ENCODE peak calls at places on chromosomes 12 and 14, in nine cellular contexts. H, R, I, L, W, G, B, K and A are unnamed samples.

GRCh38 chr14:68651075-68651474 is 141.8 kb downstream of the ZFP36L1 start:
- DNase-seq in W (no peak), K (peak; percentile 65), R (no peak), H (no peak), B (no peak), G (no peak), L (no peak), I (no peak), A (no peak)

GRCh38 chr12:57694459-57695019 is 607 bp downstream of the OS9 start:
- DNase-seq in B (no peak), I (no peak), H (peak; percentile 4), G (no peak), R (no peak), L (no peak), W (no peak), K (no peak), A (no peak)

GRCh38 chr12:53596920-53597363 is 29.2 kb downstream of the ATF7 start:
- DNase-seq in I (no peak), G (no peak), H (peak; percentile 68), R (no peak), K (no peak), B (no peak), L (peak; percentile 74), W (no peak), A (peak; percentile 29)

GRCh38 chr14:105018414-105018813 is 2.5 kb downstream of the CDCA4 start:
- DNase-seq in W (no peak), H (no peak), B (no peak), R (no peak), L (no peak), G (no peak), K (no peak), I (no peak), A (no peak)

GRCh38 chr14:69712637-69713088 is 54.3 kb upstream of the SRSF5 start:
- DNase-seq in H (no peak), K (no peak), R (no peak), W (no peak), I (no peak), G (no peak), B (peak; percentile 45), L (no peak), A (no peak)

GRCh38 chr12:104448475-104448874 is 8.3 kb upstream of the CHST11 start:
- DNase-seq in B (no peak), I (no peak), K (no peak), W (no peak), H (no peak), R (no peak), L (no peak), G (no peak), A (no peak)

GRCh38 chr14:22939684-22940083 is 10.5 kb upstream of the PRMT5 start:
- DNase-seq in B (no peak), R (no peak), W (no peak), K (no peak), H (no peak), L (peak; percentile 44), I (no peak), G (no peak), A (peak; percentile 24)

GRCh38 chr14:103611215-103611614 is 17.8 kb upstream of the KLC1 start:
- DNase-seq in H (no peak), I (no peak), B (no peak), K (no peak), R (no peak), G (no peak), W (no peak), L (no peak), A (no peak)

GRCh38 chr12:107847430-107847829 is 72.9 kb downstream of the ASCL4 start:
- DNase-seq in H (no peak), B (no peak), L (no peak), W (no peak), G (no peak), R (no peak), K (no peak), I (no peak), A (no peak)

DNA sequence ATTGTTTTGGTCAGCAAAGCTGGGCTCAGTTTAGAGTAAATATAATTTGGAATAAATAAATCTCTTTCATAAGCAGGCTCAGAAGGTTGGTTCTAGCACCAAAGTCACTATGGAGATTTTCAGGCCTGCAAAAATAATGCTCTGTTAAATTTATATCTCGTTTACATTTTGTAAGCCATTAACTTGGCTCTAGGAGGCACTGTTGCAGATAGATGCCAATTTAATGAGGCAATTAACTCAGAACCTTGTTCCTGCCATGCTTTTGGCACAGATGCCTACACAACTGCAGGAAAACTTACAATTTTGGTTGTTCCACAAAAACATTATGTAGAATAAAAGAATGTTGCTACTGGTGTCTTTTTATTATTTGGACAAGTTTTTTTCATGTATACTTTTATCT is 428.1 kb downstream of the FLRT2 start:
- DNase-seq in G (no peak), K (no peak), I (no peak), W (no peak), R (no peak), H (no peak), L (no peak), B (no peak), A (no peak)
- TF ChIP-seq CTCF in G (no peak), K (no peak), I (no peak), W (no peak), R (no peak), H (no peak), L (no peak), B (no peak), A (no peak)

DNA sequence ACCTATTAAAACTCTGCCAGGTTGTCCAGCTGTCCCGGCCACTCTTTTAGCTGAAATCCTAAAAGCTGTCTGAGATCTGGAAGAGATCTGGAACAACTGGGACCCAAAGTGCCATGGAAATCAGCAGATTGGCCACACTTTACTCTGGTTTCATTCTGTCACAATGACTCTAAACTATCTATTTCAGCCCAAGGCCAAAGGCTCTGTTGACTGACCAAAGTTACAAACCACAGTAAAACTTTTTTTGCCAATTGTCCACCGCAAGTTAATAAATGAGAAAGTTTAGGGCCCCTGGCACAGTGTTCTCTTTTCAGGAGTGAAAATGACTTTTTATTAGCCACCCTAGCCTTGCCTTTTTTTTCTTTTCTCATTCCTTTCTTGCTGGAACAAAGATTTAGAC is 113.4 kb upstream of the CPM start:
- DNase-seq in W (no peak), I (no peak), L (peak; percentile 26), G (no peak), H (no peak), K (no peak), B (no peak), R (no peak), A (no peak)
- TF ChIP-seq CTCF in W (no peak), I (no peak), L (no peak), G (no peak), H (no peak), K (no peak), B (no peak), R (no peak), A (no peak)

GRCh38 chr12:92144631-92145480 is 790 bp downstream of the BTG1 start:
- DNase-seq in G (peak; percentile 78), I (no peak), K (peak; percentile 81), W (peak; percentile 85), L (peak; percentile 55), H (peak; percentile 51), B (peak; percentile 29), R (peak; percentile 92), A (peak; percentile 66)
- TF ChIP-seq CTCF in G (no peak), I (no peak), K (peak; percentile 7), W (peak; percentile 24), L (no peak), H (no peak), B (no peak), R (no peak), A (peak; percentile 56)

GRCh38 chr12:119835068-119835467 is 42.1 kb downstream of the CIT start:
- DNase-seq in L (peak; percentile 31), I (no peak), G (no peak), B (peak; percentile 16), R (no peak), K (no peak), W (no peak), H (peak; percentile 29), A (no peak)
- TF ChIP-seq CTCF in L (peak; percentile 17), I (peak; percentile 28), G (no peak), B (no peak), R (no peak), K (no peak), W (no peak), H (peak; percentile 14), A (peak; percentile 51)

DNA sequence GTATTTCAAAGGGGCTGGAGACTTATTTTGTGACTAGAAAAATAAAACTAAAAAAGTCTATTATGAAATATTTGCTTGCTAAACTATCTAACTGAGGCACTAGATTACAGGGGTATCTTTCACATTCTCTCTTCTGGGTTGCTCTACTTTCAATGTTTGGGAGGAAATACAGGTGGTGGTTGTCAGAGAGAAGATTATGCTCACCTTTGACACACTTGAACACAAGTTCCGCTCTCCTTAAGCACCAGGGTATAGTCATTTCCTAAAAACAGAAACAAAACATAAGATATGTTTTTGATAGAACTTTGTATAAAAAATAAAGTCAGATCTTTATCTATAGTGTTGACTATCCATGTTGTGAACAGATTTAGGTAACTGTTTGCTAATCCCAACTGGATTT is 45.4 kb upstream of the FGF6 start:
- DNase-seq in G (no peak), H (no peak), R (no peak), K (no peak), B (no peak), W (no peak), L (no peak), I (no peak), A (no peak)
- TF ChIP-seq CTCF in G (no peak), H (no peak), R (no peak), K (no peak), B (no peak), W (no peak), L (no peak), I (no peak), A (no peak)

GRCh38 chr12:106171117-106171750 is 32.5 kb upstream of the NUAK1 start:
- DNase-seq in H (no peak), I (no peak), W (no peak), K (no peak), B (no peak), G (no peak), L (peak; percentile 35), R (no peak), A (no peak)
- TF ChIP-seq CTCF in H (no peak), I (no peak), W (peak; percentile 27), K (no peak), B (no peak), G (no peak), L (peak; percentile 45), R (no peak), A (peak; percentile 31)

GRCh38 chr12:111424793-111425251 is 19.1 kb downstream of the SH2B3 start:
- DNase-seq in L (no peak), I (no peak), G (no peak), H (no peak), K (no peak), W (no peak), R (no peak), B (no peak), A (no peak)
- TF ChIP-seq CTCF in L (no peak), I (peak; percentile 68), G (no peak), H (peak; percentile 3), K (no peak), W (no peak), R (no peak), B (peak; percentile 11), A (peak; percentile 25)

DNA sequence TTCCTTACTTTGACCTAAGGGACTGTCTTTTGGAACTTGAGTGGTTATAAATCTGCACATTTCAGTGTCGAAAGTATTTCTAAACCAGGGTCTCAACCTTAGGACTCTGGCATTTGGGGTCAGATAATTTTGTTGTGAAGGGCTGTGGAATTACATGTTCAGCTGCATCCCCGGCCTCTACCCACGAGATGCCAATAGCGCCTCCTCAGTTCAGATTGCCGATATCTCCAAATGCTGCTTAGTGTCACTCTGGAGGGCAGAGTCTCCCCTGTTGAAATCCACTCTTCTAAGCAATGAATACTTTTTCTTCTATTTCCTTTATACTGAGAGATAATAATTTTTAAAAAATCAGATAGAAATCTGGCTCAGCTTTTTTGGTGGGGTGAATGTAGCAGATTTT is 379.4 kb upstream of the RGS6 start:
- DNase-seq in H (no peak), L (no peak), G (no peak), B (no peak), W (no peak), I (no peak), R (no peak), K (no peak), A (no peak)
- TF ChIP-seq CTCF in H (no peak), L (no peak), G (no peak), B (no peak), W (no peak), I (peak; percentile 35), R (no peak), K (no peak), A (peak; percentile 12)